ENCODE peak calls at places on chromosome 16, in seven cellular contexts. C, S, E, X, Z, H and B are unnamed samples.

GRCh38 chr16:52435573-52435972 is 111.4 kb downstream of the TOX3 start:
- DNase-seq in C (no peak), S (no peak), E (no peak), X (no peak), Z (no peak), H (no peak), B (no peak)

GRCh38 chr16:12341423-12341822 is 364.9 kb downstream of the SNX29 start:
- DNase-seq in C (peak), S (no peak), E (peak), X (no peak), Z (no peak), H (no peak), B (peak)

GRCh38 chr16:13996778-13997288 is 74.3 kb upstream of the MRTFB start:
- DNase-seq in C (no peak), S (no peak), E (no peak), X (no peak), Z (no peak), H (no peak), B (no peak)

GRCh38 chr16:4309833-4310266 is 6.0 kb upstream of the GLIS2 start:
- DNase-seq in C (peak), S (no peak), E (peak), X (no peak), Z (no peak), H (peak), B (no peak)

GRCh38 chr16:67666032-67666537 is 465 bp downstream of the ENKD1 start:
- DNase-seq in C (no peak), S (peak), E (peak), X (peak), Z (no peak), H (no peak), B (no peak)

GRCh38 chr16:1108299-1109252 is 12.5 kb upstream of the C1QTNF8 start:
- DNase-seq in C (no peak), S (no peak), E (no peak), X (no peak), Z (no peak), H (no peak), B (no peak)

GRCh38 chr16:89711601-89712475 is 8.9 kb downstream of the VPS9D1 start:
- DNase-seq in C (peak), S (peak), E (no peak), X (peak), Z (no peak), H (no peak), B (peak)

GRCh38 chr16:67445913-67446907 is 15.3 kb downstream of the HSD11B2 start:
- DNase-seq in C (no peak), S (peak), E (peak), X (no peak), Z (no peak), H (no peak), B (no peak)

GRCh38 chr16:66903544-66904427 is 14.9 kb downstream of the CDH16 start:
- DNase-seq in C (no peak), S (peak), E (no peak), X (no peak), Z (no peak), H (no peak), B (no peak)

GRCh38 chr16:20768121-20768520 is 4.3 kb downstream of the ACSM3 start:
- DNase-seq in C (no peak), S (no peak), E (no peak), X (no peak), Z (no peak), H (no peak), B (no peak)

GRCh38 chr16:67884-68789 is 4.3 kb downstream of the RHBDF1 start:
- DNase-seq in C (no peak), S (no peak), E (no peak), X (no peak), Z (no peak), H (no peak), B (no peak)

GRCh38 chr16:11572301-11572995 is 14.3 kb downstream of the LITAF start:
- DNase-seq in C (no peak), S (no peak), E (no peak), X (no peak), Z (no peak), H (no peak), B (no peak)

GRCh38 chr16:29775742-29776408 is 2.2 kb upstream of the ZG16 start:
- DNase-seq in C (no peak), S (no peak), E (no peak), X (peak), Z (no peak), H (no peak), B (no peak)

GRCh38 chr16:585351-585750 is 4.5 kb upstream of the RAB40C start:
- DNase-seq in C (no peak), S (peak), E (peak), X (no peak), Z (no peak), H (no peak), B (peak)

GRCh38 chr16:48511071-48511540 is 98.9 kb downstream of the N4BP1 start:
- DNase-seq in C (no peak), S (no peak), E (no peak), X (no peak), Z (no peak), H (no peak), B (no peak)

GRCh38 chr16:79069118-79069517 is 531.4 kb downstream of the MAF start:
- DNase-seq in C (no peak), S (no peak), E (no peak), X (no peak), Z (no peak), H (no peak), B (no peak)

GRCh38 chr16:52318259-52319008 is 228.5 kb downstream of the TOX3 start:
- DNase-seq in C (no peak), S (no peak), E (no peak), X (no peak), Z (no peak), H (no peak), B (no peak)

GRCh38 chr16:700684-701584 is 4.7 kb downstream of the FBXL16 start:
- DNase-seq in C (no peak), S (no peak), E (no peak), X (peak), Z (no peak), H (no peak), B (peak)

GRCh38 chr16:8958344-8958808 is 5.3 kb downstream of the USP7 start:
- DNase-seq in C (no peak), S (peak), E (no peak), X (peak), Z (no peak), H (no peak), B (no peak)

GRCh38 chr16:3824121-3824795 is 56.3 kb downstream of the CREBBP start:
- DNase-seq in C (no peak), S (no peak), E (no peak), X (no peak), Z (no peak), H (no peak), B (no peak)

GRCh38 chr16:79758615-79759346 is 158.2 kb upstream of the MAF start:
- DNase-seq in C (no peak), S (no peak), E (peak), X (no peak), Z (no peak), H (no peak), B (no peak)

GRCh38 chr16:66953462-66954096 is 7.5 kb upstream of the CES3 start:
- DNase-seq in C (no peak), S (no peak), E (no peak), X (no peak), Z (no peak), H (no peak), B (no peak)

GRCh38 chr16:69727916-69728270 is 1.5 kb upstream of the NQO1 start:
- DNase-seq in C (no peak), S (no peak), E (no peak), X (no peak), Z (no peak), H (no peak), B (no peak)

GRCh38 chr16:81711609-81712329 is 67.3 kb upstream of the PLCG2 start:
- DNase-seq in C (peak), S (peak), E (no peak), X (no peak), Z (no peak), H (no peak), B (no peak)

GRCh38 chr16:72753883-72754282 is 294.0 kb downstream of the ZFHX3 start:
- DNase-seq in C (no peak), S (no peak), E (no peak), X (no peak), Z (no peak), H (no peak), B (no peak)

GRCh38 chr16:53341787-53342186 is 92.5 kb upstream of the RBL2 start:
- DNase-seq in C (no peak), S (no peak), E (no peak), X (no peak), Z (no peak), H (no peak), B (no peak)

GRCh38 chr16:19542138-19542821 is 13.2 kb upstream of the VPS35L start:
- DNase-seq in C (no peak), S (no peak), E (peak), X (no peak), Z (no peak), H (no peak), B (no peak)

GRCh38 chr16:82033683-82034300 is 1.3 kb upstream of the HSD17B2 start:
- DNase-seq in C (no peak), S (no peak), E (no peak), X (no peak), Z (no peak), H (no peak), B (no peak)

GRCh38 chr16:14486520-14487303 is 143.3 kb downstream of the PARN start:
- DNase-seq in C (peak), S (peak), E (peak), X (peak), Z (no peak), H (no peak), B (peak)

GRCh38 chr16:25155553-25156460 is 44.3 kb downstream of the LCMT1 start:
- DNase-seq in C (no peak), S (no peak), E (no peak), X (no peak), Z (no peak), H (no peak), B (no peak)

GRCh38 chr16:20904507-20905079 is 4.0 kb downstream of the LYRM1 start:
- DNase-seq in C (peak), S (no peak), E (peak), X (no peak), Z (peak), H (no peak), B (peak)

GRCh38 chr16:47036201-47036600 is 62.7 kb upstream of the DNAJA2 start:
- DNase-seq in C (no peak), S (no peak), E (no peak), X (no peak), Z (no peak), H (no peak), B (no peak)

GRCh38 chr16:5379948-5380347 is 282.4 kb upstream of the EEF2KMT start:
- DNase-seq in C (no peak), S (no peak), E (no peak), X (no peak), Z (no peak), H (no peak), B (no peak)

GRCh38 chr16:79625738-79626137 is 25.2 kb upstream of the MAF start:
- DNase-seq in C (no peak), S (no peak), E (no peak), X (no peak), Z (no peak), H (no peak), B (no peak)

DNA sequence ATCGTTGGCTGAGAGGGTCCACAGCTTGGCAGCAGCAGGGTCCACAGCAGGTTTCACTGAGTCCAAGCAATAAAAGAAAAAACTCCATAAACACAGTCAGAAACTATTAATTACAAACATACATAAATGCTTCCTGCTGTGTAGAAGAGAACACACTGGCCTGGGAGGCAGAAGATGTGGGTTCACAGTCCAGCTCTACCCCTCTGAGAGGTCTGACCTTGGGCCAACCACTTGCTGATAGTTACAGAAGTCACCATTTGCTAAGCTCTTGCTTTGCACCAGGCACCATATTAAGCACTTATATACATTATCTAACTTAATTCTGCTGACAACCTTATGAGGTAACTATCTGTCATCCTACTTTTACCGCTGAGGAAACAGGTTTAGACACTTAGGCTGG is 14.7 kb downstream of the CIAPIN1 start:
- DNase-seq in C (no peak), S (no peak), E (no peak), X (no peak), Z (no peak), H (no peak), B (no peak)
- TF ChIP-seq JUND in C (no peak), S (no peak), E (no peak), X (no peak), Z (no peak), H (no peak), B (no peak)

GRCh38 chr16:87319011-87319410 is 1.8 kb upstream of the C16orf95 start:
- DNase-seq in C (no peak), S (no peak), E (no peak), X (no peak), Z (no peak), H (no peak), B (no peak)
- TF ChIP-seq JUND in C (no peak), S (no peak), E (no peak), X (no peak), Z (no peak), H (no peak), B (no peak)

DNA sequence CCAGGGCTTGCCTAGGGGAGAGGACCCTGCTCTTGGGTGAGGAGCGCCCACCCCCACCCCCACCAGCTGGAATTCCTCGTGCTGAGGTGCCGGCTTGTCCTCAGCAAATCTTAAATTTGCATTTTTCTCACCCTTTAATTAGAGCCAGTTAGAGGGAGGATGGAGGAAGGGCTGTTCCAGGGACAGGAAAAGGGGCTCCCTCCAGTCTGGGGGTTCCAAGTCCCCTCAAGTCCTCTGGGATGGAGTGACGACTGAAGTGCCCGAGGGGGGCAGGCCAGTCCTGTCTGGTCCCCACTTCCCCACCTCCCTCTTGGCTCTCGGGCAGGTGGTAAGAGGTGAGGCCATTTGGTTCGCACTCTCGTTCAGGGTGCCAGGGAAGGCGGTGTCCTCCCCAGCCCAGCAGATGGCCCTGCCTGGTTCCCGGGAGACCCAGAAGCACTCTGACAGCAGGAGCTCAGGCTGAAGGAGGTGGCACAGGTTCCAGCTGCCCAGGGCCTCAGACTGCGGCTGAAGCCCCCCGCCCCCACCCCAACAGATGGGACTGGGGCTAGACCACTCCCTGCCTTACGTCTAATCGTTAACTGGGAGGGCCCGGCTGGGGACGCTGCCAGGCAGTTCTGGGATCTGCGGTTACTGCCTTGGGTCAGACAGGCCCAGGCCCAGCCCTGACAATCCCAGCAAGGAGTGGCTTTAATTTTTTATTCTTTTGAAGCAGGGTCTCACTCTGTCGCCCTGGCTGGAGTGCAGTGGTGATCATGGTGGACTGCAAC is 2.2 kb downstream of the RAB26 start:
- DNase-seq in C (no peak), S (peak), E (peak), X (peak), Z (no peak), H (peak), B (peak)
- TF ChIP-seq JUND in C (no peak), S (no peak), E (no peak), X (no peak), Z (no peak), H (no peak), B (no peak)

GRCh38 chr16:27973678-27974077 is 89.8 kb downstream of the GSG1L start:
- DNase-seq in C (no peak), S (peak), E (no peak), X (no peak), Z (no peak), H (no peak), B (no peak)

GRCh38 chr16:27974896-27975540 is 88.5 kb downstream of the GSG1L start:
- DNase-seq in C (no peak), S (no peak), E (no peak), X (no peak), Z (no peak), H (no peak), B (no peak)

GRCh38 chr16:27976990-27977389 is 86.5 kb downstream of the GSG1L start:
- DNase-seq in C (no peak), S (no peak), E (no peak), X (no peak), Z (no peak), H (no peak), B (no peak)

GRCh38 chr16:27969574-27969973 is 93.9 kb downstream of the GSG1L start:
- DNase-seq in C (no peak), S (no peak), E (no peak), X (no peak), Z (no peak), H (no peak), B (no peak)

GRCh38 chr16:27972500-27972899 is 91.0 kb downstream of the GSG1L start:
- DNase-seq in C (peak), S (peak), E (peak), X (peak), Z (peak), H (no peak), B (peak)
- TF ChIP-seq JUND in C (no peak), S (no peak), E (no peak), X (no peak), Z (no peak), H (no peak), B (no peak)

GRCh38 chr16:22206847-22207714 is 1.0 kb downstream of the EEF2K start:
- DNase-seq in C (no peak), S (peak), E (no peak), X (peak), Z (peak), H (no peak), B (peak)
- TF ChIP-seq JUND in C (no peak), S (no peak), E (no peak), X (no peak), Z (no peak), H (no peak), B (no peak)

GRCh38 chr16:84530590-84530989 is 26.1 kb upstream of the MEAK7 start:
- DNase-seq in C (no peak), S (no peak), E (no peak), X (no peak), Z (no peak), H (no peak), B (no peak)

GRCh38 chr16:84526794-84527485 is 22.5 kb upstream of the MEAK7 start:
- DNase-seq in C (no peak), S (no peak), E (no peak), X (no peak), Z (no peak), H (no peak), B (no peak)

GRCh38 chr16:84529607-84530006 is 25.1 kb upstream of the MEAK7 start:
- DNase-seq in C (no peak), S (no peak), E (no peak), X (no peak), Z (no peak), H (no peak), B (no peak)

GRCh38 chr16:84527486-84528269 is 23.2 kb upstream of the MEAK7 start:
- DNase-seq in C (no peak), S (no peak), E (no peak), X (no peak), Z (no peak), H (no peak), B (no peak)

DNA sequence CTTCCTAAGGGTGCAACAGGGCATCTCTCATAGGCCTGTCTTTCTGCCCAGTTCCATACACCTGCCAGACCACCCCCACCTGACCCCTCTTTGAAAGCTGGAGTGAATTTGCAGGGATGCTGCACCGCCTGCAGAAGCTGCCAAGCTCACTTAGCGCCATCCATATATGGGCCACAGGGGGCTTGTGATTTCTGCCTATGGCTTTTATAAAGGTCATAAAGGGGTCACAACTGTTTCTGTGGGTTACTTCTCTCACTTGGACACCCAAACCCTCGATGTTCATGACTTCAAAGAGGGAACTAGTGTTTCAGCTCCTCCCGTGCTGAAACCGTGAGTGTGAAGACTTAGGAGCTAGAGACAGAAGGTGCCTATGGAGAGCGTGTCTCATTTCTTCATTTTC is 23.9 kb upstream of the MEAK7 start:
- DNase-seq in C (no peak), S (no peak), E (no peak), X (no peak), Z (no peak), H (no peak), B (no peak)
- TF ChIP-seq JUND in C (no peak), S (no peak), E (no peak), X (no peak), Z (no peak), H (no peak), B (no peak)

DNA sequence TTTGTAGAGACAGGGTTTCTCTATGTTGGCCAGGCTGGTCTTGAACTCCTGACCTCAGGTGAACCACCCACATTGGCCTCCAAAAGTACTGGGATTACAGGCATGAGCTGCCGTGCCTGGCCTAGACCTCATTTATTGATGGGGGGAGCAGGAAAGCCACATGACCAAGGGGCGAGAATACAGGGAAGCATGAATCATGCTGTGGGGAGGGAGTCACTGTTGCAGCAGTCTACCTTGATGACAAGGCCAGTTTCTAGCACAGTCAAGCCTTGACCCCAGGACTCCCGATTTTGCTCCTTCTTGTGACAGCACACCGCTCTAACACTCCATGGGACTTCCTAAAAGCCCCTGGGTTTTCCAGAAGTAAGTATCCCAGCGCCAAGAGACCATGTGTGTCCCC is 42.9 kb upstream of the IRF8 start:
- DNase-seq in C (no peak), S (no peak), E (no peak), X (no peak), Z (no peak), H (no peak), B (no peak)
- TF ChIP-seq JUND in C (no peak), S (no peak), E (no peak), X (no peak), Z (no peak), H (no peak), B (no peak)